ENCODE peak calls at places on chromosomes 2 and 18, in nine cellular contexts. K is posterior cingulate gyrus; R is mesendoderm; C is T-helper 2 cell; X is HFFc6; H is naive thymus-derived CD8-positive, alpha-beta T cell; O is uterus; B is HepG2; N is activated effector memory CD4-positive, alpha-beta T cell treated with Interleukin-2 at 50 U/mL for 16 hours. Y is an unnamed sample.

GRCh38 chr2:195212586-195212985 is 444.4 kb upstream of the SLC39A10 start:
- DNase-seq in K (no peak), R (peak), C (no peak), X (no peak), H (no peak), O (no peak), B (no peak), N (no peak), Y (no peak)

GRCh38 chr2:189592353-189592984 is 11.9 kb upstream of the SLC40A1 start:
- DNase-seq in K (no peak), R (no peak), C (no peak), X (no peak), H (no peak), O (no peak), B (no peak), N (no peak), Y (no peak)

GRCh38 chr2:63590621-63591408 is 2.1 kb downstream of the MDH1 start:
- DNase-seq in K (no peak), R (peak), C (no peak), X (no peak), H (no peak), O (no peak), B (peak), N (no peak), Y (no peak)

GRCh38 chr2:147227313-147227712 is 617.5 kb upstream of the ACVR2A start:
- DNase-seq in K (no peak), R (no peak), C (no peak), X (no peak), H (no peak), O (no peak), B (no peak), N (no peak), Y (no peak)

GRCh38 chr18:11516988-11517630 is 92.3 kb upstream of the SLC35G4 start:
- DNase-seq in K (no peak), R (no peak), C (no peak), X (no peak), H (no peak), O (no peak), B (no peak), N (no peak), Y (no peak)

GRCh38 chr2:127313359-127313758 is 19.4 kb upstream of the ERCC3 start:
- DNase-seq in K (no peak), R (no peak), C (no peak), X (no peak), H (no peak), O (no peak), B (no peak), N (no peak), Y (no peak)

GRCh38 chr2:29879456-29879855 is 41.9 kb downstream of the ALK start:
- DNase-seq in K (no peak), R (no peak), C (no peak), X (no peak), H (no peak), O (no peak), B (no peak), N (no peak), Y (no peak)

GRCh38 chr2:37318401-37318800 is 6.2 kb downstream of the PRKD3 start:
- DNase-seq in K (no peak), R (no peak), C (no peak), X (peak), H (no peak), O (no peak), B (no peak), N (no peak), Y (no peak)

GRCh38 chr18:4450065-4450676 is 4.9 kb downstream of the DLGAP1 start:
- DNase-seq in K (peak), R (peak), C (no peak), X (no peak), H (no peak), O (no peak), B (no peak), N (no peak), Y (no peak)

GRCh38 chr18:63199743-63200241 is 119.8 kb downstream of the BCL2 start:
- DNase-seq in K (no peak), R (no peak), C (no peak), X (no peak), H (no peak), O (no peak), B (no peak), N (no peak), Y (no peak)

GRCh38 chr2:155115856-155116255 is 417.4 kb downstream of the KCNJ3 start:
- DNase-seq in K (no peak), R (no peak), C (no peak), X (no peak), H (no peak), O (no peak), B (no peak), N (no peak), Y (no peak)

GRCh38 chr2:163155279-163155883 is 316.8 kb upstream of the KCNH7 start:
- DNase-seq in K (no peak), R (peak), C (no peak), X (peak), H (no peak), O (no peak), B (peak), N (no peak), Y (peak)

GRCh38 chr2:8120979-8121825 is 560.7 kb upstream of the ID2 start:
- DNase-seq in K (no peak), R (no peak), C (no peak), X (peak), H (no peak), O (no peak), B (peak), N (no peak), Y (no peak)

GRCh38 chr18:79853993-79854364 is 56.2 kb downstream of the KCNG2 start:
- DNase-seq in K (no peak), R (no peak), C (no peak), X (no peak), H (no peak), O (no peak), B (no peak), N (no peak), Y (no peak)

GRCh38 chr18:78713726-78714125 is 265.9 kb upstream of the SALL3 start:
- DNase-seq in K (no peak), R (no peak), C (no peak), X (no peak), H (no peak), O (no peak), B (no peak), N (no peak), Y (no peak)

GRCh38 chr2:20532634-20533437 is 86.0 kb downstream of the RHOB start:
- DNase-seq in K (no peak), R (peak), C (no peak), X (no peak), H (no peak), O (peak), B (peak), N (no peak), Y (no peak)

GRCh38 chr2:226198956-226199355 is 600.7 kb downstream of the IRS1 start:
- DNase-seq in K (no peak), R (peak), C (no peak), X (no peak), H (no peak), O (no peak), B (no peak), N (no peak), Y (no peak)

GRCh38 chr2:147865560-147865959 is 20.7 kb downstream of the ACVR2A start:
- DNase-seq in K (no peak), R (no peak), C (no peak), X (no peak), H (no peak), O (no peak), B (no peak), N (no peak), Y (no peak)

GRCh38 chr18:79305976-79306375 is 89.8 kb upstream of the NFATC1 start:
- DNase-seq in K (no peak), R (no peak), C (no peak), X (no peak), H (no peak), O (no peak), B (no peak), N (no peak), Y (no peak)

GRCh38 chr2:127104881-127105655 is 1.9 kb downstream of the BIN1 start:
- DNase-seq in K (no peak), R (peak), C (no peak), X (no peak), H (no peak), O (peak), B (no peak), N (no peak), Y (peak)

GRCh38 chr2:189851174-189851826 is 67.0 kb downstream of the PMS1 start:
- DNase-seq in K (no peak), R (no peak), C (no peak), X (no peak), H (no peak), O (no peak), B (no peak), N (no peak), Y (no peak)

GRCh38 chr2:199588054-199588453 is 130.3 kb upstream of the SATB2 start:
- DNase-seq in K (no peak), R (no peak), C (no peak), X (no peak), H (no peak), O (no peak), B (no peak), N (no peak), Y (no peak)

GRCh38 chr2:46802665-46803550 is 112.7 kb downstream of the MCFD2 start:
- DNase-seq in K (no peak), R (no peak), C (no peak), X (no peak), H (no peak), O (peak), B (no peak), N (no peak), Y (no peak)

GRCh38 chr2:118124293-118124891 is 36.1 kb downstream of the INSIG2 start:
- DNase-seq in K (no peak), R (no peak), C (no peak), X (no peak), H (no peak), O (no peak), B (no peak), N (no peak), Y (no peak)

GRCh38 chr2:191152841-191153240 is 2.0 kb upstream of the STAT4 start:
- DNase-seq in K (no peak), R (no peak), C (no peak), X (no peak), H (no peak), O (no peak), B (no peak), N (no peak), Y (no peak)

GRCh38 chr2:168490916-168491605 is 35.0 kb downstream of the CERS6 start:
- DNase-seq in K (no peak), R (peak), C (no peak), X (no peak), H (no peak), O (no peak), B (no peak), N (no peak), Y (no peak)

GRCh38 chr2:232568161-232568560 is 17.7 kb downstream of the EIF4E2 start:
- DNase-seq in K (no peak), R (no peak), C (no peak), X (peak), H (no peak), O (no peak), B (no peak), N (no peak), Y (no peak)

Y was measured in frontal cortex.